ENCODE peak calls at places on chromosome 19, in four cellular contexts. H, O, I and R are unnamed samples.

GRCh38 chr19:40059624-40060023 is 3.6 kb upstream of the ZNF780B start:
- DNase-seq in I (no peak), H (no peak), O (no peak), R (no peak)

GRCh38 chr19:52138614-52139290 is 986 bp downstream of the ZNF616 start:
- DNase-seq in O (peak; percentile 62), H (no peak), I (peak; percentile 49), R (peak; percentile 34)

GRCh38 chr19:16889429-16889882 is 657 bp downstream of the F2RL3 start:
- DNase-seq in I (peak; percentile 51), H (no peak), O (no peak), R (no peak)

GRCh38 chr19:33438987-33439781 is 65.7 kb downstream of the CEBPG start:
- DNase-seq in I (peak; percentile 25), H (no peak), O (no peak), R (no peak)

GRCh38 chr19:1110809-1111640 is 7.2 kb downstream of the GPX4 start:
- DNase-seq in I (no peak), H (no peak), O (no peak), R (no peak)

GRCh38 chr19:2242092-2242537 is 5.5 kb downstream of the SF3A2 start:
- DNase-seq in H (no peak), I (no peak), O (no peak), R (peak; percentile 77)

GRCh38 chr19:52963229-52963760 is 614 bp upstream of the ZNF816 start:
- DNase-seq in I (peak; percentile 14), H (no peak), O (peak; percentile 40), R (peak; percentile 2)

GRCh38 chr19:53865523-53865917 is 2.2 kb upstream of the MYADM start:
- DNase-seq in H (no peak), O (no peak), I (no peak), R (peak; percentile 76)

GRCh38 chr19:12834976-12835757 is 788 bp upstream of the RTBDN start:
- DNase-seq in H (no peak), I (peak; percentile 85), O (peak; percentile 74), R (no peak)

GRCh38 chr19:43468354-43469159 is 3.1 kb upstream of the LYPD3 start:
- DNase-seq in I (no peak), O (no peak), H (no peak), R (no peak)

GRCh38 chr19:47619763-47620162 is 10.8 kb downstream of the BICRA start:
- DNase-seq in H (no peak), I (peak; percentile 35), O (peak; percentile 54), R (peak; percentile 58)

DNA sequence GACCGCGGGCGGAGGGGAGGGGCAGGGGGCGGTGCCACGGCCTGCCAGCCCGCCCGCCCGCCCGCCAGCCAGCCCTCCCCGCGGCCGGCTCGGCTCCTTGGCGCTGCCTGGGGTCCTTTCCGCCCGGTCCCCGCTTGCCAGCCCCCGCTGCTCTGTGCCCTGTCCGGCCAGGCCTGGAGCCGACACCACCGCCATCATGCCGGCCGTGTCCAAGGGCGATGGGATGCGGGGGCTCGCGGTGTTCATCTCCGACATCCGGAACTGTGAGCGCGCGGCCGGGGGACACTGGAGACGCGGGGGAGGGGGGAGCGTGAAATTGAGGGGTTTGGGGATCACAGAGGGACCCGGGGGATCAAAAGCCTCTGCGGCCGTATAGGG is at the start of gene AP2A1:
- DNase-seq in H (no peak), O (no peak), I (no peak), R (no peak)
- TF ChIP-seq TCF7 in H (no peak), O (no peak), I (no peak), R (no peak)

GRCh38 chr19:10740798-10741197 is 22.9 kb downstream of the DNM2 start:
- DNase-seq in H (no peak), I (no peak), O (no peak), R (no peak)
- TF ChIP-seq ETV6 in H (no peak), I (no peak), O (no peak), R (no peak)

GRCh38 chr19:3270908-3271307 is 46.4 kb downstream of the CELF5 start:
- DNase-seq in O (peak; percentile 66), H (no peak), I (peak; percentile 75), R (peak; percentile 43)
- TF ChIP-seq TCF7 in O (no peak), H (no peak), I (no peak), R (no peak)

DNA sequence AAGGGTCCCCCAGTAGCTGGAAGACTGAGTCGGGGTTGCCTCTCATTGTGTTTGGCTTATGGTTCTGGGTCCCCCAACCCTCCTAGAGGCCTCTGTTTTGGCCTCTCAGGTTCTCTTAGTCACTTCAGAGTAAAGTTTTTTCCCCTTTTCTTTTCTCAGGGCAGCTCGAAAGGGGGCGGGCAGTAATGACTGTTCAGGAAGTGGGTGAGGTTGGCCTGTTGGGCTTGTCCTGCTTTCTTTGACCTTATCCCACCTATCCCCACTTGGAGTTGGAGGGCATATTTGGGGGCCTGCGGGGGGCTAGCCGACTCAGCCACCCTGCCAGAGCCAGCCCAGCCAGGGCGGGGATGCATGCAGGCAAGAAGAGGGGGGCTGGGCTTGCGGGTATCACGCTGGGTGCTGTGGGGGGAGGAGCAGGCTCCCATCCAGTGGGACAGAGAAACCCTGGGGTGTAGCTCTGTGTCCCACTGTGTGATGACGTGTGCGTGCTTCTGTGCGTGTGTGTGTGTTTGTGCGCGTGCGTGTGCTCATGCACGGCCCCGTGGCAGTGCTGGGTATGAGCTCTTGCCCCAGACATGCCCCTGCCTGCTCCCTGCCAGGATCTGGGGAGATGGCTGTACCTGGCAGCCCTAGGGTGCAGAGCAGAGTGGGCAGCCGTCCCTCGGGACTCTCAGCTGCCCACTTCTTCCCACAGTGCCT is 1.4 kb downstream of the CIC start:
- DNase-seq in H (no peak), I (no peak), O (no peak), R (no peak)
- TF ChIP-seq ETV6 in H (no peak), I (no peak), O (no peak), R (no peak)